ENCODE peak calls at places on chromosomes 16 and 17, in five cellular contexts. L, K, T, A and I are unnamed samples.

GRCh38 chr16:67030221-67030962 is 1.4 kb downstream of the CBFB start:
- DNase-seq in L (no peak), K (no peak), T (no peak), A (no peak), I (no peak)

GRCh38 chr16:87821346-87822001 is 47.8 kb downstream of the SLC7A5 start:
- DNase-seq in L (no peak), K (no peak), T (no peak), A (no peak), I (no peak)

GRCh38 chr16:27318399-27319256 is 4.9 kb downstream of the IL4R start:
- DNase-seq in L (no peak), K (peak), T (no peak), A (no peak), I (peak)

GRCh38 chr17:79797492-79798295 is 817 bp upstream of the CBX8 start:
- DNase-seq in L (no peak), K (peak), T (peak), A (no peak), I (no peak)

GRCh38 chr17:80125656-80126448 is 21.1 kb downstream of the EIF4A3 start:
- DNase-seq in L (peak), K (no peak), T (peak), A (no peak), I (no peak)

GRCh38 chr16:72099377-72099818 is 5.8 kb downstream of the DHX38 start:
- DNase-seq in L (no peak), K (no peak), T (no peak), A (no peak), I (peak)

GRCh38 chr16:49484454-49484853 is 110.8 kb downstream of the C16orf78 start:
- DNase-seq in L (no peak), K (peak), T (peak), A (peak), I (peak)

GRCh38 chr17:40936976-40937375 is 470 bp downstream of the KRT23 start:
- DNase-seq in L (no peak), K (no peak), T (no peak), A (no peak), I (no peak)

GRCh38 chr17:28554565-28554964 is 2.1 kb upstream of the UNC119 start:
- DNase-seq in L (no peak), K (peak), T (no peak), A (no peak), I (no peak)

GRCh38 chr17:66678827-66679226 is 156.1 kb upstream of the CACNG5 start:
- DNase-seq in L (no peak), K (no peak), T (no peak), A (no peak), I (no peak)

GRCh38 chr17:68592004-68592403 is 9.2 kb downstream of the FAM20A start:
- DNase-seq in L (no peak), K (no peak), T (no peak), A (no peak), I (no peak)

GRCh38 chr17:46733837-46734516 is 84.5 kb downstream of the WNT3 start:
- DNase-seq in L (no peak), K (no peak), T (no peak), A (no peak), I (no peak)

GRCh38 chr17:6455321-6455705 is 11.1 kb downstream of the PIMREG start:
- DNase-seq in L (no peak), K (peak), T (no peak), A (no peak), I (peak)

GRCh38 chr17:75109047-75109406 is 742 bp upstream of the ARMC7 start:
- DNase-seq in L (no peak), K (no peak), T (no peak), A (no peak), I (no peak)

GRCh38 chr16:1437606-1438005 is 6.7 kb downstream of the PERCC1 start:
- DNase-seq in L (no peak), K (no peak), T (no peak), A (no peak), I (no peak)

GRCh38 chr17:37392024-37392590 is 14.5 kb downstream of the ACACA start:
- DNase-seq in L (peak), K (no peak), T (no peak), A (no peak), I (no peak)

GRCh38 chr16:46884513-46885293 is 541 bp downstream of the GPT2 start:
- DNase-seq in L (no peak), K (no peak), T (peak), A (no peak), I (peak)

GRCh38 chr16:3266873-3267537 is 10.6 kb upstream of the MEFV start:
- DNase-seq in L (peak), K (no peak), T (no peak), A (no peak), I (no peak)

DNA sequence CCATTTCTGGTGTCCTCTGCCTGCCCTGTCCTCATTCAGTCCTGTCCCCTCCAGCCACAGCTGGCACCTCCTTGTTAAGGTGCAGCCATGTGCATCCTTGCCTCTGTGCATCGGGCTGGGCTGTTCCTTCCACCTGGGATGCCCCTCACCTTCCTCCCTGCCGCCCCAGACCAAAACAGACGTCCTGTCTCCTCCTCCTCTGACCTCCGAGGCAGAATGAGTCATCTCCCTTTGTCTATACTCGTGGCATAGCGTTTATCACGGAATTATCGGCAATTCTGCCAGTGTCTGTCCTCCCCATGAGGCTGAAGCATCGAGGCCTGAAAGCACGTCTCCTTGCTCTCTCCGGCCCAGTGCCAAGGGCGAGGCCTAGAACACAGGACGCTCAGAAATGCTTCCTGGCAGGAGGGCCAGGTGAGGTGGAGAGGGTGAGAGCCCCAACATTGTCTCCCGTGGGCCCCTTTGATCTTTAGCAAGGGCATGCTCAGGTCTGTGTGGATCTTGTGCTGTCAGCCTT is 4.6 kb downstream of the RAI1 start:
- DNase-seq in L (no peak), K (no peak), T (peak), A (no peak), I (peak)
- H3K4me3 ChIP-seq in L (peak), K (no peak), T (no peak), A (peak), I (no peak)

GRCh38 chr17:76772842-76773521 is 35.1 kb downstream of the MFSD11 start:
- DNase-seq in L (peak), K (no peak), T (no peak), A (no peak), I (no peak)
- H3K4me3 ChIP-seq in L (peak), K (no peak), T (no peak), A (no peak), I (no peak)

DNA sequence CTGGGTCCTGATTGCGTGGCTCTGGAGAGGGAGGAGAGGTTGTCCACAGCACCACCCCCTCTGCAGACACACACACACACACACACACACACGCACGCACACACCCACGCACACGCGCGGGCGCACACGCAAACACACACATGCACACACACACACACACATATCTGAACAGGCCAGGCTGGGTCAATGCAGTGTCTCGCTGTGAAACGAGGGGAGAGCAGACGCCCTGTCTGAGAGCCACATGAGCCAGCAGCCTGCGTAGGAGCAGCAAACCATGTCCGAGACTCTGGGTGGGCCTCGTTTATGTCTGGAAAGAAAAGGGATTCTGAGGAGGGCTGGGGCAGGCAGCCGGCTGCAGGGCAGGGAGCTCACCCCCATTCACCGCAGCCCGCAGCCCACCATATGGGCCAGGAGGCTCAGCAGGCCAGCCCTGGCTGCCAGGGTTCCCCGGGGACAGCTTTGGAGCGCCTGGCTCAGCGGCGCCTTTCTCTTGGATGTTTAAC is 93.3 kb upstream of the TNRC6C start:
- DNase-seq in L (no peak), K (peak), T (no peak), A (no peak), I (no peak)
- H3K4me3 ChIP-seq in L (no peak), K (no peak), T (no peak), A (no peak), I (no peak)

DNA sequence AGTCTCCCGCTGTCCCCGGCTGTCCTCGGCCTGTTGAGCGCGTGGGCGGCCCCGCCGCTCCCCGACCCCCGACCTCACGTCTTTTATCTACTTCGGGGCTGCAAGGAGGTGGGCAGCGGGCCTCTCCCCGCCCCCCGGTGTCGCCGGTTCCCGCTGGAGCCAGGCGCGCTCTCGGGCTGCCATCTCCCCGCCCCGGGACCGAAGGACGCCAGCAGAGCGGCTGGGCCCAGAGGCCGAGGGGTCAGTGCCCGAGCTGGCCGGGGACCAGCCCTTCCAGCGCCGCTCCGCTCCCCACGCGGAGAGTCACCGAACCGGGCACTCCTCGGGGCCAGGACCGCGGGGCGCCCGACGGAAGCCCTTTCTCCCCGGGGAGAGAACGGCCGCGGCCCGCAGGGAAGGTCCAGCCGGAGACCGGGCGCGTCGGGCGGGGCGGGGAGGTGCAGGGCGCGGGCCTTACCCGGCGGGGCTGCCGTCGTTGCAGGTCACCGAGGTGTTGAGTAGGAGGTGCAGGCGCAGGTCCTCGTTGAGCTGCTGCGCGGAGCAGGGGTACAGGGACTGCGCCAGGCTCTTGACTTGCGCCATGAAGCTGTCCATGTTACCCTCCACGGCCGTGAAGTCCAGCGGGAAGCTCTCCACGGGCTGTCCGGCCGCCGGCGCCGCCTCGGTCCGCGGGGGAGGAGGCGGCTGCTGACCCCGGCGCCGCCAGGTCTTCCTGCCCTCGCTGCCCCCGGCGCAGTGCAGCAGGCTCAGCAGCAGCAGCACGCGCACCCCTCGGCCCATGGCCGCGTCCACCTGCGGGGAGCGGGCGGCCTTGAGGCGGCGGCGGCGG is 643 bp downstream of the NOTUM start:
- DNase-seq in L (no peak), K (peak), T (peak), A (no peak), I (no peak)
- H3K4me3 ChIP-seq in L (peak), K (no peak), T (peak), A (peak), I (peak)

DNA sequence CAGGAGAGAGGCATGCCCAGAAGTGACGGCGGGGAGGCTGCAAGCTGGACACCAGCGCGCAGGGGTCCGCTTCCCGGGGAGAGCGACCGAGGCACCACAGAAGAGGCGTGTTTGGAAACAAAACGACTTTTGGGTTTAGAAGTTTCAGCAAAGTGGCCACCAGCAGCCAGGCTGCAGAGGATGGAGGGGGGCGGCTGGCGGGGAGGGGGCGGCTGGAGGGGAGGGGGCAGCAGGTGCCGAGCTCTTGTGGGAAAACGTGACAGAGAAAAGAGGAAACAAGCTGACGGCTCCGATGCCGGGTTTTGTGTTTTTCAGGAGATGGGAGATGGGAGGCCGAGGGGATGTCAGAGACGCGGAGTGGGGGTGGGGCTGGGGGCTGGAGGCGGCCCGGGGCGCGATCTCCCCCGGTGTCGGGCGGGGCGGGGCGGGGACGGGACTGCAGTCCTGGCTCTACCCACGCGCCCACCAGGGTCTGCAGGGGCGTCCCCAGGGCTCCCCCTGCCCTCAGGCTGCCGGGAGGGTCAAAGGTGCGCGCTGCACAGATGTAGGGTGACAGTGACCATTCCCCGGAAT is 32.1 kb upstream of the RPH3AL start:
- DNase-seq in L (no peak), K (no peak), T (peak), A (no peak), I (no peak)
- H3K4me3 ChIP-seq in L (peak), K (peak), T (peak), A (peak), I (peak)

GRCh38 chr16:80993293-80993691 is 13.4 kb downstream of the CMC2 start:
- DNase-seq in L (peak), K (no peak), T (no peak), A (no peak), I (no peak)
- H3K4me3 ChIP-seq in L (peak), K (no peak), T (no peak), A (no peak), I (no peak)

DNA sequence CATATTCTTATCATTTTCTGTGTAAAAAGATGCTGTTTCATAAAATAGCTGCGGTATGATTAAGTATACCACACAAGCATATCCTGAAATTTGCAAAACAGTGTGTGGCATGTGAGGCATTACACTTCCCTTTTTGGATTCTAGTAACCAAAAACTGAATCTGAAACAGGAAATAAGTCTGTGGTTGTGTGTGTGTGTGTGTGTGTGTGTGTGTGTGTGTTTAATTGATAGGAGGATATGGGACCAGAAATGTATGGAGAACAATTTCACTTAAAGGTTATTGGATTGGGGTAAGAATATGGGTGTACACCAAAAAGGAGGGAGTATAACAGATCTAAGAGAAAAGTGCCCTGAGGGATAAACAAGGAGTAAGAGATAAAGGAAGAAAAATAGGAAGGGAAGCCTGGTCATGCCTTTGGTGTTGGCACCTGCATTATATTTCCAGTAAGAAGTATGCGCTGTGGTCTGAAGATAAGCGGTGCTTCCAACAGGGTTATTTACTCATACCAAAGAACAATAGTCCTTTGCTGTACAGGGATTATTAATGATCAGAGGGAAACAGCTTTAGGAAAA is 4.0 kb downstream of the LYRM1 start:
- DNase-seq in L (no peak), K (no peak), T (no peak), A (no peak), I (no peak)
- H3K4me3 ChIP-seq in L (no peak), K (no peak), T (no peak), A (no peak), I (no peak)